ENCODE peak calls at places on chromosomes 2 and 18, in nine cellular contexts. One of them, this sample, is unnamed.

GRCh38 chr18:35407871-35408481 is 30.8 kb upstream of the ZNF396 start:
- DNase-seq in retinal pigment epithelial cell: peak
- DNase-seq in activated CD8-positive, alpha-beta T cell treated with anti-CD3 and anti-CD28 coated beads, Interleukin-2, amount 10 ng/mL, durations not matched to agents 7 days and 5 days: peak
- DNase-seq in dorsolateral prefrontal cortex: no peak
- DNase-seq in BJ: peak
- DNase-seq in EL: peak
- DNase-seq in NCI-H510A: peak
- DNase-seq in heart right ventricle: no peak
- DNase-seq in left ventricle myocardium inferior: no peak
- DNase-seq in this sample: no peak

GRCh38 chr2:107633580-107634147 is 193.0 kb upstream of the RGPD4 start:
- DNase-seq in retinal pigment epithelial cell: peak
- DNase-seq in activated CD8-positive, alpha-beta T cell treated with anti-CD3 and anti-CD28 coated beads, Interleukin-2, amount 10 ng/mL, durations not matched to agents 7 days and 5 days: no peak
- DNase-seq in dorsolateral prefrontal cortex: no peak
- DNase-seq in BJ: peak
- DNase-seq in EL: peak
- DNase-seq in NCI-H510A: no peak
- DNase-seq in heart right ventricle: no peak
- DNase-seq in left ventricle myocardium inferior: no peak
- DNase-seq in this sample: peak

GRCh38 chr18:54386043-54386442 is 28.3 kb downstream of the C18orf54 start:
- DNase-seq in retinal pigment epithelial cell: no peak
- DNase-seq in activated CD8-positive, alpha-beta T cell treated with anti-CD3 and anti-CD28 coated beads, Interleukin-2, amount 10 ng/mL, durations not matched to agents 7 days and 5 days: no peak
- DNase-seq in dorsolateral prefrontal cortex: no peak
- DNase-seq in BJ: no peak
- DNase-seq in EL: no peak
- DNase-seq in NCI-H510A: no peak
- DNase-seq in heart right ventricle: no peak
- DNase-seq in left ventricle myocardium inferior: no peak
- DNase-seq in this sample: no peak

GRCh38 chr2:134836986-134837385 is 1.4 kb upstream of the ACMSD start:
- DNase-seq in retinal pigment epithelial cell: no peak
- DNase-seq in activated CD8-positive, alpha-beta T cell treated with anti-CD3 and anti-CD28 coated beads, Interleukin-2, amount 10 ng/mL, durations not matched to agents 7 days and 5 days: no peak
- DNase-seq in dorsolateral prefrontal cortex: no peak
- DNase-seq in BJ: peak
- DNase-seq in EL: peak
- DNase-seq in NCI-H510A: no peak
- DNase-seq in heart right ventricle: no peak
- DNase-seq in left ventricle myocardium inferior: no peak
- DNase-seq in this sample: peak

GRCh38 chr2:18445412-18446320 is 114.8 kb downstream of the RDH14 start:
- DNase-seq in retinal pigment epithelial cell: no peak
- DNase-seq in activated CD8-positive, alpha-beta T cell treated with anti-CD3 and anti-CD28 coated beads, Interleukin-2, amount 10 ng/mL, durations not matched to agents 7 days and 5 days: no peak
- DNase-seq in dorsolateral prefrontal cortex: no peak
- DNase-seq in BJ: no peak
- DNase-seq in EL: no peak
- DNase-seq in NCI-H510A: no peak
- DNase-seq in heart right ventricle: no peak
- DNase-seq in left ventricle myocardium inferior: peak
- DNase-seq in this sample: no peak

GRCh38 chr2:165725421-165725820 is 68.6 kb downstream of the GALNT3 start:
- DNase-seq in retinal pigment epithelial cell: no peak
- DNase-seq in activated CD8-positive, alpha-beta T cell treated with anti-CD3 and anti-CD28 coated beads, Interleukin-2, amount 10 ng/mL, durations not matched to agents 7 days and 5 days: no peak
- DNase-seq in dorsolateral prefrontal cortex: no peak
- DNase-seq in BJ: peak
- DNase-seq in EL: peak
- DNase-seq in NCI-H510A: no peak
- DNase-seq in heart right ventricle: no peak
- DNase-seq in left ventricle myocardium inferior: no peak
- DNase-seq in this sample: peak

GRCh38 chr2:88234760-88235159 is 64.6 kb downstream of the THNSL2 start:
- DNase-seq in retinal pigment epithelial cell: no peak
- DNase-seq in activated CD8-positive, alpha-beta T cell treated with anti-CD3 and anti-CD28 coated beads, Interleukin-2, amount 10 ng/mL, durations not matched to agents 7 days and 5 days: no peak
- DNase-seq in dorsolateral prefrontal cortex: no peak
- DNase-seq in BJ: no peak
- DNase-seq in EL: no peak
- DNase-seq in NCI-H510A: no peak
- DNase-seq in heart right ventricle: no peak
- DNase-seq in left ventricle myocardium inferior: no peak
- DNase-seq in this sample: no peak

GRCh38 chr2:191169456-191170300 is 18.9 kb upstream of the STAT4 start:
- DNase-seq in retinal pigment epithelial cell: no peak
- DNase-seq in activated CD8-positive, alpha-beta T cell treated with anti-CD3 and anti-CD28 coated beads, Interleukin-2, amount 10 ng/mL, durations not matched to agents 7 days and 5 days: no peak
- DNase-seq in dorsolateral prefrontal cortex: no peak
- DNase-seq in BJ: no peak
- DNase-seq in EL: peak
- DNase-seq in NCI-H510A: no peak
- DNase-seq in heart right ventricle: no peak
- DNase-seq in left ventricle myocardium inferior: no peak
- DNase-seq in this sample: no peak

GRCh38 chr2:27247893-27248292 is 15.0 kb downstream of the SLC30A3 start:
- DNase-seq in retinal pigment epithelial cell: no peak
- DNase-seq in activated CD8-positive, alpha-beta T cell treated with anti-CD3 and anti-CD28 coated beads, Interleukin-2, amount 10 ng/mL, durations not matched to agents 7 days and 5 days: no peak
- DNase-seq in dorsolateral prefrontal cortex: no peak
- DNase-seq in BJ: no peak
- DNase-seq in EL: no peak
- DNase-seq in NCI-H510A: no peak
- DNase-seq in heart right ventricle: no peak
- DNase-seq in left ventricle myocardium inferior: no peak
- DNase-seq in this sample: no peak

GRCh38 chr18:4068552-4069158 is 386.5 kb downstream of the DLGAP1 start:
- DNase-seq in retinal pigment epithelial cell: peak
- DNase-seq in activated CD8-positive, alpha-beta T cell treated with anti-CD3 and anti-CD28 coated beads, Interleukin-2, amount 10 ng/mL, durations not matched to agents 7 days and 5 days: peak
- DNase-seq in dorsolateral prefrontal cortex: no peak
- DNase-seq in BJ: no peak
- DNase-seq in EL: peak
- DNase-seq in NCI-H510A: peak
- DNase-seq in heart right ventricle: no peak
- DNase-seq in left ventricle myocardium inferior: no peak
- DNase-seq in this sample: no peak

GRCh38 chr2:59029058-59029457 is 787.9 kb upstream of the FANCL start:
- DNase-seq in retinal pigment epithelial cell: no peak
- DNase-seq in activated CD8-positive, alpha-beta T cell treated with anti-CD3 and anti-CD28 coated beads, Interleukin-2, amount 10 ng/mL, durations not matched to agents 7 days and 5 days: no peak
- DNase-seq in dorsolateral prefrontal cortex: no peak
- DNase-seq in BJ: no peak
- DNase-seq in EL: no peak
- DNase-seq in NCI-H510A: no peak
- DNase-seq in heart right ventricle: peak
- DNase-seq in left ventricle myocardium inferior: peak
- DNase-seq in this sample: no peak

GRCh38 chr2:67616749-67617148 is 219.6 kb downstream of the ETAA1 start:
- DNase-seq in retinal pigment epithelial cell: no peak
- DNase-seq in activated CD8-positive, alpha-beta T cell treated with anti-CD3 and anti-CD28 coated beads, Interleukin-2, amount 10 ng/mL, durations not matched to agents 7 days and 5 days: no peak
- DNase-seq in dorsolateral prefrontal cortex: no peak
- DNase-seq in BJ: no peak
- DNase-seq in EL: peak
- DNase-seq in NCI-H510A: no peak
- DNase-seq in heart right ventricle: no peak
- DNase-seq in left ventricle myocardium inferior: peak
- DNase-seq in this sample: no peak

GRCh38 chr2:144495227-144495933 is 24.5 kb downstream of the ZEB2 start:
- DNase-seq in retinal pigment epithelial cell: no peak
- DNase-seq in activated CD8-positive, alpha-beta T cell treated with anti-CD3 and anti-CD28 coated beads, Interleukin-2, amount 10 ng/mL, durations not matched to agents 7 days and 5 days: no peak
- DNase-seq in dorsolateral prefrontal cortex: no peak
- DNase-seq in BJ: no peak
- DNase-seq in EL: no peak
- DNase-seq in NCI-H510A: no peak
- DNase-seq in heart right ventricle: no peak
- DNase-seq in left ventricle myocardium inferior: no peak
- DNase-seq in this sample: no peak

GRCh38 chr2:20496477-20496876 is 49.6 kb downstream of the RHOB start:
- DNase-seq in retinal pigment epithelial cell: no peak
- DNase-seq in activated CD8-positive, alpha-beta T cell treated with anti-CD3 and anti-CD28 coated beads, Interleukin-2, amount 10 ng/mL, durations not matched to agents 7 days and 5 days: no peak
- DNase-seq in dorsolateral prefrontal cortex: no peak
- DNase-seq in BJ: no peak
- DNase-seq in EL: no peak
- DNase-seq in NCI-H510A: no peak
- DNase-seq in heart right ventricle: no peak
- DNase-seq in left ventricle myocardium inferior: no peak
- DNase-seq in this sample: no peak

GRCh38 chr18:79763407-79763806 is 34.3 kb upstream of the KCNG2 start:
- DNase-seq in retinal pigment epithelial cell: no peak
- DNase-seq in activated CD8-positive, alpha-beta T cell treated with anti-CD3 and anti-CD28 coated beads, Interleukin-2, amount 10 ng/mL, durations not matched to agents 7 days and 5 days: no peak
- DNase-seq in dorsolateral prefrontal cortex: no peak
- DNase-seq in BJ: no peak
- DNase-seq in EL: no peak
- DNase-seq in NCI-H510A: no peak
- DNase-seq in heart right ventricle: no peak
- DNase-seq in left ventricle myocardium inferior: no peak
- DNase-seq in this sample: no peak

GRCh38 chr2:188028739-188029138 is 262.9 kb upstream of the GULP1 start:
- DNase-seq in retinal pigment epithelial cell: no peak
- DNase-seq in activated CD8-positive, alpha-beta T cell treated with anti-CD3 and anti-CD28 coated beads, Interleukin-2, amount 10 ng/mL, durations not matched to agents 7 days and 5 days: no peak
- DNase-seq in dorsolateral prefrontal cortex: no peak
- DNase-seq in BJ: no peak
- DNase-seq in EL: no peak
- DNase-seq in NCI-H510A: no peak
- DNase-seq in heart right ventricle: no peak
- DNase-seq in left ventricle myocardium inferior: no peak
- DNase-seq in this sample: no peak

GRCh38 chr2:27781496-27781895 is 10.0 kb downstream of the MRPL33 start:
- DNase-seq in retinal pigment epithelial cell: no peak
- DNase-seq in activated CD8-positive, alpha-beta T cell treated with anti-CD3 and anti-CD28 coated beads, Interleukin-2, amount 10 ng/mL, durations not matched to agents 7 days and 5 days: no peak
- DNase-seq in dorsolateral prefrontal cortex: no peak
- DNase-seq in BJ: no peak
- DNase-seq in EL: no peak
- DNase-seq in NCI-H510A: no peak
- DNase-seq in heart right ventricle: no peak
- DNase-seq in left ventricle myocardium inferior: no peak
- DNase-seq in this sample: no peak

GRCh38 chr2:31728406-31729064 is 147.8 kb upstream of the SRD5A2 start:
- DNase-seq in retinal pigment epithelial cell: no peak
- DNase-seq in activated CD8-positive, alpha-beta T cell treated with anti-CD3 and anti-CD28 coated beads, Interleukin-2, amount 10 ng/mL, durations not matched to agents 7 days and 5 days: no peak
- DNase-seq in dorsolateral prefrontal cortex: no peak
- DNase-seq in BJ: no peak
- DNase-seq in EL: no peak
- DNase-seq in NCI-H510A: no peak
- DNase-seq in heart right ventricle: no peak
- DNase-seq in left ventricle myocardium inferior: no peak
- DNase-seq in this sample: no peak

GRCh38 chr2:224038049-224038829 is 847 bp downstream of the SERPINE2 start:
- DNase-seq in retinal pigment epithelial cell: no peak
- DNase-seq in activated CD8-positive, alpha-beta T cell treated with anti-CD3 and anti-CD28 coated beads, Interleukin-2, amount 10 ng/mL, durations not matched to agents 7 days and 5 days: peak
- DNase-seq in dorsolateral prefrontal cortex: no peak
- DNase-seq in BJ: no peak
- DNase-seq in EL: peak
- DNase-seq in NCI-H510A: peak
- DNase-seq in heart right ventricle: peak
- DNase-seq in left ventricle myocardium inferior: peak
- DNase-seq in this sample: no peak

GRCh38 chr2:220077488-220077887 is 450.1 kb downstream of the SLC4A3 start:
- DNase-seq in retinal pigment epithelial cell: peak
- DNase-seq in activated CD8-positive, alpha-beta T cell treated with anti-CD3 and anti-CD28 coated beads, Interleukin-2, amount 10 ng/mL, durations not matched to agents 7 days and 5 days: no peak
- DNase-seq in dorsolateral prefrontal cortex: no peak
- DNase-seq in BJ: peak
- DNase-seq in EL: peak
- DNase-seq in NCI-H510A: no peak
- DNase-seq in heart right ventricle: no peak
- DNase-seq in left ventricle myocardium inferior: no peak
- DNase-seq in this sample: no peak

GRCh38 chr2:24898122-24899109 is 21.6 kb downstream of the ADCY3 start:
- DNase-seq in retinal pigment epithelial cell: no peak
- DNase-seq in activated CD8-positive, alpha-beta T cell treated with anti-CD3 and anti-CD28 coated beads, Interleukin-2, amount 10 ng/mL, durations not matched to agents 7 days and 5 days: no peak
- DNase-seq in dorsolateral prefrontal cortex: no peak
- DNase-seq in BJ: no peak
- DNase-seq in EL: no peak
- DNase-seq in NCI-H510A: no peak
- DNase-seq in heart right ventricle: peak
- DNase-seq in left ventricle myocardium inferior: no peak
- DNase-seq in this sample: no peak

GRCh38 chr2:16262516-16263178 is 322.3 kb downstream of the MYCN start:
- DNase-seq in retinal pigment epithelial cell: no peak
- DNase-seq in activated CD8-positive, alpha-beta T cell treated with anti-CD3 and anti-CD28 coated beads, Interleukin-2, amount 10 ng/mL, durations not matched to agents 7 days and 5 days: no peak
- DNase-seq in dorsolateral prefrontal cortex: no peak
- DNase-seq in BJ: no peak
- DNase-seq in EL: no peak
- DNase-seq in NCI-H510A: no peak
- DNase-seq in heart right ventricle: no peak
- DNase-seq in left ventricle myocardium inferior: no peak
- DNase-seq in this sample: no peak

GRCh38 chr2:223068036-223068435 is 16.0 kb downstream of the KCNE4 start:
- DNase-seq in retinal pigment epithelial cell: no peak
- DNase-seq in activated CD8-positive, alpha-beta T cell treated with anti-CD3 and anti-CD28 coated beads, Interleukin-2, amount 10 ng/mL, durations not matched to agents 7 days and 5 days: no peak
- DNase-seq in dorsolateral prefrontal cortex: no peak
- DNase-seq in BJ: no peak
- DNase-seq in EL: no peak
- DNase-seq in NCI-H510A: no peak
- DNase-seq in heart right ventricle: no peak
- DNase-seq in left ventricle myocardium inferior: no peak
- DNase-seq in this sample: no peak

GRCh38 chr2:220959391-220959802 is 612.7 kb downstream of the EPHA4 start:
- DNase-seq in retinal pigment epithelial cell: no peak
- DNase-seq in activated CD8-positive, alpha-beta T cell treated with anti-CD3 and anti-CD28 coated beads, Interleukin-2, amount 10 ng/mL, durations not matched to agents 7 days and 5 days: no peak
- DNase-seq in dorsolateral prefrontal cortex: no peak
- DNase-seq in BJ: no peak
- DNase-seq in EL: no peak
- DNase-seq in NCI-H510A: no peak
- DNase-seq in heart right ventricle: peak
- DNase-seq in left ventricle myocardium inferior: peak
- DNase-seq in this sample: no peak

GRCh38 chr2:160477032-160477431 is 16.6 kb downstream of the RBMS1 start:
- DNase-seq in retinal pigment epithelial cell: no peak
- DNase-seq in activated CD8-positive, alpha-beta T cell treated with anti-CD3 and anti-CD28 coated beads, Interleukin-2, amount 10 ng/mL, durations not matched to agents 7 days and 5 days: no peak
- DNase-seq in dorsolateral prefrontal cortex: no peak
- DNase-seq in BJ: no peak
- DNase-seq in EL: no peak
- DNase-seq in NCI-H510A: no peak
- DNase-seq in heart right ventricle: no peak
- DNase-seq in left ventricle myocardium inferior: no peak
- DNase-seq in this sample: no peak

GRCh38 chr2:10932345-10933151 is 20.8 kb downstream of the KCNF1 start:
- DNase-seq in retinal pigment epithelial cell: no peak
- DNase-seq in activated CD8-positive, alpha-beta T cell treated with anti-CD3 and anti-CD28 coated beads, Interleukin-2, amount 10 ng/mL, durations not matched to agents 7 days and 5 days: no peak
- DNase-seq in dorsolateral prefrontal cortex: no peak
- DNase-seq in BJ: no peak
- DNase-seq in EL: no peak
- DNase-seq in NCI-H510A: no peak
- DNase-seq in heart right ventricle: no peak
- DNase-seq in left ventricle myocardium inferior: no peak
- DNase-seq in this sample: no peak

GRCh38 chr2:101406867-101407266 is 19.6 kb upstream of the CREG2 start:
- DNase-seq in retinal pigment epithelial cell: no peak
- DNase-seq in activated CD8-positive, alpha-beta T cell treated with anti-CD3 and anti-CD28 coated beads, Interleukin-2, amount 10 ng/mL, durations not matched to agents 7 days and 5 days: no peak
- DNase-seq in dorsolateral prefrontal cortex: no peak
- DNase-seq in BJ: peak
- DNase-seq in EL: peak
- DNase-seq in NCI-H510A: no peak
- DNase-seq in heart right ventricle: no peak
- DNase-seq in left ventricle myocardium inferior: no peak
- DNase-seq in this sample: no peak

GRCh38 chr2:28407976-28408690 is 15.5 kb downstream of the FOSL2 start:
- DNase-seq in retinal pigment epithelial cell: no peak
- DNase-seq in activated CD8-positive, alpha-beta T cell treated with anti-CD3 and anti-CD28 coated beads, Interleukin-2, amount 10 ng/mL, durations not matched to agents 7 days and 5 days: no peak
- DNase-seq in dorsolateral prefrontal cortex: no peak
- DNase-seq in BJ: no peak
- DNase-seq in EL: peak
- DNase-seq in NCI-H510A: no peak
- DNase-seq in heart right ventricle: no peak
- DNase-seq in left ventricle myocardium inferior: no peak
- DNase-seq in this sample: no peak